ENCODE peak calls at places on chromosomes 16 and 17, in four cellular contexts. K is endodermal cell, S is stromal cell of bone marrow, I is iPS DF 6.9. B is an unnamed sample.
A peak's percentile ranks its signal among the peaks of the same experiment; 100 is the strongest.

GRCh38 chr17:30519707-30520106 is 42.5 kb downstream of the GOSR1 start:
- DNase-seq in I (no peak), K (no peak), S (peak; percentile 96), B (peak; percentile 87)

GRCh38 chr17:34365340-34365739 is 2.3 kb upstream of the CCL1 start:
- DNase-seq in K (peak; percentile 10), S (no peak), I (no peak), B (no peak)

GRCh38 chr16:11852092-11852809 is 909 bp upstream of the RSL1D1 start:
- DNase-seq in S (no peak), K (no peak), I (no peak), B (no peak)

GRCh38 chr16:83899272-83899897 is 470 bp downstream of the MLYCD start:
- DNase-seq in I (no peak), K (peak; percentile 82), S (peak; percentile 23), B (no peak)

GRCh38 chr16:2280981-2281542 is 13.1 kb upstream of the RNPS1 start:
- DNase-seq in S (no peak), K (peak; percentile 69), I (no peak), B (no peak)

GRCh38 chr17:75695830-75696271 is 25.4 kb upstream of the ITGB4 start:
- DNase-seq in S (no peak), I (no peak), K (no peak), B (no peak)

GRCh38 chr17:40417258-40417608 is 463 bp downstream of the TOP2A start:
- DNase-seq in S (no peak), I (no peak), K (peak; percentile 83), B (no peak)

GRCh38 chr17:75352079-75352569 is 53.4 kb downstream of the GRB2 start:
- DNase-seq in K (peak; percentile 87), S (no peak), I (no peak), B (no peak)

GRCh38 chr17:40547079-40547784 is 18.0 kb downstream of the CCR7 start:
- DNase-seq in K (peak; percentile 48), S (no peak), I (no peak), B (no peak)

GRCh38 chr17:76335716-76336381 is 17.9 kb downstream of the PRPSAP1 start:
- DNase-seq in I (no peak), K (no peak), S (no peak), B (no peak)

GRCh38 chr17:77233635-77234334 is 93.0 kb downstream of the SEC14L1 start:
- DNase-seq in K (peak; percentile 63), I (no peak), S (peak; percentile 61), B (no peak)

GRCh38 chr16:633336-634050 is 2.6 kb downstream of the METTL26 start:
- DNase-seq in I (no peak), S (no peak), K (no peak), B (no peak)

GRCh38 chr17:78330570-78331224 is 29.2 kb downstream of the SOCS3 start:
- DNase-seq in I (no peak), S (no peak), K (no peak), B (no peak)

GRCh38 chr16:57627184-57627871 is 1.1 kb upstream of the ADGRG1 start:
- DNase-seq in I (no peak), S (peak; percentile 67), K (peak; percentile 88), B (peak; percentile 76)

GRCh38 chr17:55265434-55266021 is 768 bp downstream of the HLF start:
- DNase-seq in I (no peak), K (no peak), S (no peak), B (no peak)

GRCh38 chr17:76266244-76266938 is 1.2 kb downstream of the UBALD2 start:
- DNase-seq in S (no peak), I (no peak), K (no peak), B (no peak)

GRCh38 chr17:29855686-29856085 is 74.3 kb downstream of the SSH2 start:
- DNase-seq in I (no peak), S (no peak), K (no peak), B (no peak)

GRCh38 chr16:1403733-1404132 is 10.8 kb downstream of the UNKL start:
- DNase-seq in I (no peak), K (no peak), S (no peak), B (no peak)

GRCh38 chr17:75876190-75876937 is 2.0 kb downstream of the TRIM47 start:
- DNase-seq in I (no peak), K (peak; percentile 89), S (no peak), B (no peak)

GRCh38 chr17:37160940-37161339 is 212.2 kb downstream of the AATF start:
- DNase-seq in K (no peak), I (no peak), S (no peak), B (no peak)

GRCh38 chr16:50296807-50297206 is 30.5 kb downstream of the ADCY7 start:
- DNase-seq in I (no peak), S (no peak), K (no peak), B (no peak)

GRCh38 chr17:42632949-42633444 is 23.5 kb downstream of the TUBG1 start:
- DNase-seq in K (no peak), I (no peak), S (no peak), B (no peak)

GRCh38 chr17:2405247-2405926 is 4.5 kb upstream of the MNT start:
- DNase-seq in S (peak; percentile 93), I (no peak), K (peak; percentile 46), B (peak; percentile 81)

GRCh38 chr16:67526149-67526732 is 2.4 kb upstream of the RIPOR1 start:
- DNase-seq in K (no peak), S (no peak), I (no peak), B (no peak)

GRCh38 chr16:84596161-84596560 is 21.7 kb downstream of the COTL1 start:
- DNase-seq in S (no peak), K (no peak), I (no peak), B (no peak)

GRCh38 chr16:66131156-66131807 is 235.2 kb upstream of the CDH5 start:
- DNase-seq in K (no peak), S (no peak), I (no peak), B (no peak)

GRCh38 chr17:2070241-2071023 is 15.5 kb downstream of the HIC1 start:
- DNase-seq in K (peak; percentile 92), S (no peak), I (no peak), B (no peak)

GRCh38 chr17:50129946-50130777 is at the start of gene SAMD14:
- DNase-seq in K (peak; percentile 80), S (no peak), I (no peak), B (no peak)

GRCh38 chr17:13609953-13610352 is 8.2 kb upstream of the HS3ST3A1 start:
- DNase-seq in I (no peak), K (no peak), S (no peak), B (no peak)

GRCh38 chr16:2516391-2517240 is 2.9 kb downstream of the ATP6V0C start:
- DNase-seq in K (peak; percentile 47), S (no peak), I (no peak), B (no peak)

GRCh38 chr16:89300976-89301360 is 83.5 kb downstream of the ZNF778 start:
- DNase-seq in S (no peak), K (no peak), I (no peak), B (no peak)

GRCh38 chr17:58527306-58527705 is 12.9 kb upstream of the MTMR4 start:
- DNase-seq in I (no peak), K (no peak), S (no peak), B (no peak)

GRCh38 chr16:67552476-67552875 is 9.8 kb upstream of the CTCF start:
- DNase-seq in I (no peak), S (no peak), K (no peak), B (no peak)

GRCh38 chr17:45351831-45352230 is 35.0 kb upstream of the MAP3K14 start:
- DNase-seq in S (no peak), I (no peak), K (no peak), B (no peak)

GRCh38 chr16:962366-962765 is 8.4 kb downstream of the LMF1 start:
- DNase-seq in I (no peak), K (no peak), S (no peak), B (no peak)